ENCODE peak calls at places on chromosomes 5 and 9, in nine cellular contexts. One of them, this sample, is unnamed.

GRCh38 chr9:3498691-3499090 is 27.1 kb downstream of the RFX3 start:
- DNase-seq in NCI-H1105 treated with DMSO at 0.1 percent for 48 hours: peak; percentile 13
- DNase-seq in HEK293T: no peak
- DNase-seq in stimulated activated CD8-positive, alpha-beta memory T cell treated with anti-CD3 and anti-CD28 coated beads, Interleukin-4, amount 100 ng/mL, for 4 hours: no peak
- DNase-seq in mucosa of descending colon: no peak
- DNase-seq in astrocyte: peak; percentile 82
- DNase-seq in A549: no peak
- DNase-seq in left ventricle myocardium superior: no peak
- DNase-seq in T follicular helper cell: no peak
- DNase-seq in this sample: no peak

GRCh38 chr9:692636-693459 is 148.6 kb upstream of the DMRT1 start:
- DNase-seq in NCI-H1105 treated with DMSO at 0.1 percent for 48 hours: no peak
- DNase-seq in HEK293T: no peak
- DNase-seq in stimulated activated CD8-positive, alpha-beta memory T cell treated with anti-CD3 and anti-CD28 coated beads, Interleukin-4, amount 100 ng/mL, for 4 hours: no peak
- DNase-seq in mucosa of descending colon: no peak
- DNase-seq in astrocyte: no peak
- DNase-seq in A549: no peak
- DNase-seq in left ventricle myocardium superior: no peak
- DNase-seq in T follicular helper cell: no peak
- DNase-seq in this sample: no peak

GRCh38 chr5:67206381-67207328 is 10.1 kb upstream of the CD180 start:
- DNase-seq in NCI-H1105 treated with DMSO at 0.1 percent for 48 hours: no peak
- DNase-seq in HEK293T: no peak
- DNase-seq in stimulated activated CD8-positive, alpha-beta memory T cell treated with anti-CD3 and anti-CD28 coated beads, Interleukin-4, amount 100 ng/mL, for 4 hours: peak; percentile 62
- DNase-seq in mucosa of descending colon: peak; percentile 70
- DNase-seq in astrocyte: peak; percentile 97
- DNase-seq in A549: peak; percentile 63
- DNase-seq in left ventricle myocardium superior: no peak
- DNase-seq in T follicular helper cell: peak; percentile 76
- DNase-seq in this sample: peak; percentile 85

GRCh38 chr9:125650271-125650737 is 56.7 kb downstream of the MAPKAP1 start:
- DNase-seq in NCI-H1105 treated with DMSO at 0.1 percent for 48 hours: no peak
- DNase-seq in HEK293T: no peak
- DNase-seq in stimulated activated CD8-positive, alpha-beta memory T cell treated with anti-CD3 and anti-CD28 coated beads, Interleukin-4, amount 100 ng/mL, for 4 hours: no peak
- DNase-seq in mucosa of descending colon: no peak
- DNase-seq in astrocyte: peak; percentile 64
- DNase-seq in A549: no peak
- DNase-seq in left ventricle myocardium superior: no peak
- DNase-seq in T follicular helper cell: no peak
- DNase-seq in this sample: no peak

GRCh38 chr9:96138616-96139015 is 163.4 kb downstream of the HSD17B3 start:
- DNase-seq in NCI-H1105 treated with DMSO at 0.1 percent for 48 hours: no peak
- DNase-seq in HEK293T: no peak
- DNase-seq in stimulated activated CD8-positive, alpha-beta memory T cell treated with anti-CD3 and anti-CD28 coated beads, Interleukin-4, amount 100 ng/mL, for 4 hours: no peak
- DNase-seq in mucosa of descending colon: no peak
- DNase-seq in astrocyte: no peak
- DNase-seq in A549: no peak
- DNase-seq in left ventricle myocardium superior: no peak
- DNase-seq in T follicular helper cell: no peak
- DNase-seq in this sample: no peak

GRCh38 chr5:127700237-127700766 is 2.9 kb upstream of the CCDC192 start:
- DNase-seq in NCI-H1105 treated with DMSO at 0.1 percent for 48 hours: no peak
- DNase-seq in HEK293T: no peak
- DNase-seq in stimulated activated CD8-positive, alpha-beta memory T cell treated with anti-CD3 and anti-CD28 coated beads, Interleukin-4, amount 100 ng/mL, for 4 hours: no peak
- DNase-seq in mucosa of descending colon: no peak
- DNase-seq in astrocyte: no peak
- DNase-seq in A549: no peak
- DNase-seq in left ventricle myocardium superior: no peak
- DNase-seq in T follicular helper cell: no peak
- DNase-seq in this sample: no peak

GRCh38 chr9:89433826-89434225 is 64.1 kb downstream of the SEMA4D start:
- DNase-seq in NCI-H1105 treated with DMSO at 0.1 percent for 48 hours: no peak
- DNase-seq in HEK293T: no peak
- DNase-seq in stimulated activated CD8-positive, alpha-beta memory T cell treated with anti-CD3 and anti-CD28 coated beads, Interleukin-4, amount 100 ng/mL, for 4 hours: no peak
- DNase-seq in mucosa of descending colon: peak; percentile 35
- DNase-seq in astrocyte: peak; percentile 72
- DNase-seq in A549: no peak
- DNase-seq in left ventricle myocardium superior: no peak
- DNase-seq in T follicular helper cell: no peak
- DNase-seq in this sample: no peak

GRCh38 chr5:148998174-148998797 is 64.6 kb downstream of the SH3TC2 start:
- DNase-seq in NCI-H1105 treated with DMSO at 0.1 percent for 48 hours: peak; percentile 12
- DNase-seq in HEK293T: peak; percentile 26
- DNase-seq in stimulated activated CD8-positive, alpha-beta memory T cell treated with anti-CD3 and anti-CD28 coated beads, Interleukin-4, amount 100 ng/mL, for 4 hours: no peak
- DNase-seq in mucosa of descending colon: no peak
- DNase-seq in astrocyte: peak; percentile 33
- DNase-seq in A549: peak; percentile 35
- DNase-seq in left ventricle myocardium superior: no peak
- DNase-seq in T follicular helper cell: no peak
- DNase-seq in this sample: no peak

GRCh38 chr9:113184509-113184908 is 33.7 kb downstream of the SLC31A2 start:
- DNase-seq in NCI-H1105 treated with DMSO at 0.1 percent for 48 hours: no peak
- DNase-seq in HEK293T: no peak
- DNase-seq in stimulated activated CD8-positive, alpha-beta memory T cell treated with anti-CD3 and anti-CD28 coated beads, Interleukin-4, amount 100 ng/mL, for 4 hours: no peak
- DNase-seq in mucosa of descending colon: no peak
- DNase-seq in astrocyte: no peak
- DNase-seq in A549: no peak
- DNase-seq in left ventricle myocardium superior: no peak
- DNase-seq in T follicular helper cell: no peak
- DNase-seq in this sample: no peak

GRCh38 chr9:129172816-129173215 is 5.2 kb downstream of the IER5L start:
- DNase-seq in NCI-H1105 treated with DMSO at 0.1 percent for 48 hours: no peak
- DNase-seq in HEK293T: no peak
- DNase-seq in stimulated activated CD8-positive, alpha-beta memory T cell treated with anti-CD3 and anti-CD28 coated beads, Interleukin-4, amount 100 ng/mL, for 4 hours: no peak
- DNase-seq in mucosa of descending colon: no peak
- DNase-seq in astrocyte: no peak
- DNase-seq in A549: no peak
- DNase-seq in left ventricle myocardium superior: no peak
- DNase-seq in T follicular helper cell: no peak
- DNase-seq in this sample: no peak

GRCh38 chr9:114061830-114062474 is 16.1 kb downstream of the AMBP start:
- DNase-seq in NCI-H1105 treated with DMSO at 0.1 percent for 48 hours: no peak
- DNase-seq in HEK293T: no peak
- DNase-seq in stimulated activated CD8-positive, alpha-beta memory T cell treated with anti-CD3 and anti-CD28 coated beads, Interleukin-4, amount 100 ng/mL, for 4 hours: no peak
- DNase-seq in mucosa of descending colon: no peak
- DNase-seq in astrocyte: no peak
- DNase-seq in A549: no peak
- DNase-seq in left ventricle myocardium superior: no peak
- DNase-seq in T follicular helper cell: no peak
- DNase-seq in this sample: no peak

GRCh38 chr5:130678637-130679036 is 486.4 kb downstream of the HINT1 start:
- DNase-seq in NCI-H1105 treated with DMSO at 0.1 percent for 48 hours: no peak
- DNase-seq in HEK293T: no peak
- DNase-seq in stimulated activated CD8-positive, alpha-beta memory T cell treated with anti-CD3 and anti-CD28 coated beads, Interleukin-4, amount 100 ng/mL, for 4 hours: no peak
- DNase-seq in mucosa of descending colon: no peak
- DNase-seq in astrocyte: no peak
- DNase-seq in A549: no peak
- DNase-seq in left ventricle myocardium superior: no peak
- DNase-seq in T follicular helper cell: no peak
- DNase-seq in this sample: no peak

GRCh38 chr9:134343637-134344036 is 17.4 kb downstream of the RXRA start:
- DNase-seq in NCI-H1105 treated with DMSO at 0.1 percent for 48 hours: no peak
- DNase-seq in HEK293T: no peak
- DNase-seq in stimulated activated CD8-positive, alpha-beta memory T cell treated with anti-CD3 and anti-CD28 coated beads, Interleukin-4, amount 100 ng/mL, for 4 hours: no peak
- DNase-seq in mucosa of descending colon: peak; percentile 56
- DNase-seq in astrocyte: no peak
- DNase-seq in A549: no peak
- DNase-seq in left ventricle myocardium superior: peak; percentile 72
- DNase-seq in T follicular helper cell: no peak
- DNase-seq in this sample: no peak

GRCh38 chr5:160852049-160852448 is at the start of gene ATP10B:
- DNase-seq in NCI-H1105 treated with DMSO at 0.1 percent for 48 hours: peak; percentile 32
- DNase-seq in HEK293T: no peak
- DNase-seq in stimulated activated CD8-positive, alpha-beta memory T cell treated with anti-CD3 and anti-CD28 coated beads, Interleukin-4, amount 100 ng/mL, for 4 hours: no peak
- DNase-seq in mucosa of descending colon: no peak
- DNase-seq in astrocyte: no peak
- DNase-seq in A549: no peak
- DNase-seq in left ventricle myocardium superior: no peak
- DNase-seq in T follicular helper cell: no peak
- DNase-seq in this sample: no peak

GRCh38 chr5:3349704-3350565 is 245.7 kb upstream of the IRX1 start:
- DNase-seq in NCI-H1105 treated with DMSO at 0.1 percent for 48 hours: no peak
- DNase-seq in HEK293T: no peak
- DNase-seq in stimulated activated CD8-positive, alpha-beta memory T cell treated with anti-CD3 and anti-CD28 coated beads, Interleukin-4, amount 100 ng/mL, for 4 hours: no peak
- DNase-seq in mucosa of descending colon: no peak
- DNase-seq in astrocyte: no peak
- DNase-seq in A549: no peak
- DNase-seq in left ventricle myocardium superior: no peak
- DNase-seq in T follicular helper cell: no peak
- DNase-seq in this sample: peak; percentile 23

GRCh38 chr5:2895196-2895595 is 143.7 kb upstream of the IRX2 start:
- DNase-seq in NCI-H1105 treated with DMSO at 0.1 percent for 48 hours: no peak
- DNase-seq in HEK293T: no peak
- DNase-seq in stimulated activated CD8-positive, alpha-beta memory T cell treated with anti-CD3 and anti-CD28 coated beads, Interleukin-4, amount 100 ng/mL, for 4 hours: no peak
- DNase-seq in mucosa of descending colon: no peak
- DNase-seq in astrocyte: no peak
- DNase-seq in A549: no peak
- DNase-seq in left ventricle myocardium superior: no peak
- DNase-seq in T follicular helper cell: no peak
- DNase-seq in this sample: peak; percentile 18

GRCh38 chr9:3863114-3863528 is 337.3 kb upstream of the RFX3 start:
- DNase-seq in NCI-H1105 treated with DMSO at 0.1 percent for 48 hours: no peak
- DNase-seq in HEK293T: no peak
- DNase-seq in stimulated activated CD8-positive, alpha-beta memory T cell treated with anti-CD3 and anti-CD28 coated beads, Interleukin-4, amount 100 ng/mL, for 4 hours: no peak
- DNase-seq in mucosa of descending colon: no peak
- DNase-seq in astrocyte: peak; percentile 94
- DNase-seq in A549: peak; percentile 59
- DNase-seq in left ventricle myocardium superior: no peak
- DNase-seq in T follicular helper cell: no peak
- DNase-seq in this sample: no peak

GRCh38 chr5:73437126-73438047 is 11.2 kb downstream of the FOXD1 start:
- DNase-seq in NCI-H1105 treated with DMSO at 0.1 percent for 48 hours: no peak
- DNase-seq in HEK293T: peak; percentile 77
- DNase-seq in stimulated activated CD8-positive, alpha-beta memory T cell treated with anti-CD3 and anti-CD28 coated beads, Interleukin-4, amount 100 ng/mL, for 4 hours: no peak
- DNase-seq in mucosa of descending colon: peak; percentile 60
- DNase-seq in astrocyte: peak; percentile 79
- DNase-seq in A549: peak; percentile 88
- DNase-seq in left ventricle myocardium superior: peak; percentile 30
- DNase-seq in T follicular helper cell: no peak
- DNase-seq in this sample: no peak

GRCh38 chr5:90747175-90747574 is 188.6 kb downstream of the ADGRV1 start:
- DNase-seq in NCI-H1105 treated with DMSO at 0.1 percent for 48 hours: no peak
- DNase-seq in HEK293T: no peak
- DNase-seq in stimulated activated CD8-positive, alpha-beta memory T cell treated with anti-CD3 and anti-CD28 coated beads, Interleukin-4, amount 100 ng/mL, for 4 hours: no peak
- DNase-seq in mucosa of descending colon: no peak
- DNase-seq in astrocyte: peak; percentile 51
- DNase-seq in A549: no peak
- DNase-seq in left ventricle myocardium superior: no peak
- DNase-seq in T follicular helper cell: no peak
- DNase-seq in this sample: no peak